ENCODE peak calls at places on chromosome 3, in eight cellular contexts. I, X, T, B, M, J, C and U are unnamed samples.

GRCh38 chr3:51671090-51672082 is at the start of gene TEX264:
- DNase-seq in I (peak), X (peak), T (peak), B (peak), M (peak), J (peak), C (peak), U (peak)

GRCh38 chr3:40827942-40828688 is 303.4 kb downstream of the ZNF621 start:
- DNase-seq in I (peak), X (no peak), T (no peak), B (no peak), M (peak), J (no peak), C (no peak), U (no peak)

GRCh38 chr3:46397111-46397510 is 9.8 kb downstream of the CCR5AS start:
- DNase-seq in I (no peak), X (no peak), T (no peak), B (no peak), M (no peak), J (no peak), C (no peak), U (no peak)

GRCh38 chr3:73674280-73674679 is 49.5 kb upstream of the PDZRN3 start:
- DNase-seq in I (peak), X (peak), T (no peak), B (no peak), M (no peak), J (no peak), C (no peak), U (no peak)

GRCh38 chr3:126540342-126540849 is 16.4 kb downstream of the CHST13 start:
- DNase-seq in I (peak), X (no peak), T (no peak), B (no peak), M (no peak), J (no peak), C (no peak), U (no peak)

GRCh38 chr3:47874438-47874837 is 71.5 kb downstream of the DHX30 start:
- DNase-seq in I (no peak), X (no peak), T (no peak), B (no peak), M (no peak), J (no peak), C (no peak), U (no peak)

GRCh38 chr3:184910664-184911063 is 98.7 kb downstream of the VPS8 start:
- DNase-seq in I (no peak), X (no peak), T (no peak), B (no peak), M (no peak), J (no peak), C (no peak), U (no peak)

GRCh38 chr3:61571516-61572336 is 10.4 kb downstream of the PTPRG start:
- DNase-seq in I (peak), X (no peak), T (peak), B (no peak), M (no peak), J (no peak), C (peak), U (no peak)

GRCh38 chr3:10173095-10173925 is 8.6 kb downstream of the IRAK2 start:
- DNase-seq in I (peak), X (no peak), T (no peak), B (no peak), M (no peak), J (no peak), C (no peak), U (no peak)

GRCh38 chr3:42873216-42873982 is 2.3 kb downstream of the CYP8B1 start:
- DNase-seq in I (no peak), X (no peak), T (no peak), B (no peak), M (no peak), J (no peak), C (no peak), U (no peak)

GRCh38 chr3:139309880-139310279 is 33.9 kb upstream of the MRPS22 start:
- DNase-seq in I (peak), X (no peak), T (no peak), B (no peak), M (no peak), J (no peak), C (no peak), U (no peak)

GRCh38 chr3:146503459-146504202 is 34.3 kb upstream of the PLSCR2 start:
- DNase-seq in I (peak), X (no peak), T (no peak), B (no peak), M (no peak), J (no peak), C (no peak), U (no peak)

GRCh38 chr3:158727499-158728377 is 4.5 kb downstream of the RARRES1 start:
- DNase-seq in I (peak), X (peak), T (no peak), B (peak), M (peak), J (peak), C (no peak), U (peak)

GRCh38 chr3:112407214-112407887 is 74.4 kb downstream of the CD200 start:
- DNase-seq in I (no peak), X (no peak), T (no peak), B (no peak), M (no peak), J (no peak), C (no peak), U (no peak)

GRCh38 chr3:74624301-74624700 is 9.8 kb upstream of the CNTN3 start:
- DNase-seq in I (peak), X (no peak), T (no peak), B (no peak), M (no peak), J (no peak), C (no peak), U (no peak)

GRCh38 chr3:108472011-108472591 is 38.3 kb downstream of the MYH15 start:
- DNase-seq in I (peak), X (no peak), T (no peak), B (no peak), M (no peak), J (no peak), C (no peak), U (no peak)

GRCh38 chr3:9452417-9452816 is 55.0 kb downstream of the SETD5 start:
- DNase-seq in I (no peak), X (no peak), T (no peak), B (no peak), M (no peak), J (no peak), C (no peak), U (no peak)

GRCh38 chr3:177493091-177493490 is 295.8 kb upstream of the TBL1XR1 start:
- DNase-seq in I (no peak), X (no peak), T (no peak), B (no peak), M (no peak), J (no peak), C (no peak), U (no peak)

GRCh38 chr3:141875893-141876380 is 506 bp upstream of the ATP1B3 start:
- DNase-seq in I (peak), X (no peak), T (peak), B (peak), M (peak), J (peak), C (peak), U (peak)
- TF ChIP-seq CTCF in I (no peak), X (no peak), T (no peak), B (no peak), M (no peak), J (no peak), C (no peak), U (no peak)

DNA sequence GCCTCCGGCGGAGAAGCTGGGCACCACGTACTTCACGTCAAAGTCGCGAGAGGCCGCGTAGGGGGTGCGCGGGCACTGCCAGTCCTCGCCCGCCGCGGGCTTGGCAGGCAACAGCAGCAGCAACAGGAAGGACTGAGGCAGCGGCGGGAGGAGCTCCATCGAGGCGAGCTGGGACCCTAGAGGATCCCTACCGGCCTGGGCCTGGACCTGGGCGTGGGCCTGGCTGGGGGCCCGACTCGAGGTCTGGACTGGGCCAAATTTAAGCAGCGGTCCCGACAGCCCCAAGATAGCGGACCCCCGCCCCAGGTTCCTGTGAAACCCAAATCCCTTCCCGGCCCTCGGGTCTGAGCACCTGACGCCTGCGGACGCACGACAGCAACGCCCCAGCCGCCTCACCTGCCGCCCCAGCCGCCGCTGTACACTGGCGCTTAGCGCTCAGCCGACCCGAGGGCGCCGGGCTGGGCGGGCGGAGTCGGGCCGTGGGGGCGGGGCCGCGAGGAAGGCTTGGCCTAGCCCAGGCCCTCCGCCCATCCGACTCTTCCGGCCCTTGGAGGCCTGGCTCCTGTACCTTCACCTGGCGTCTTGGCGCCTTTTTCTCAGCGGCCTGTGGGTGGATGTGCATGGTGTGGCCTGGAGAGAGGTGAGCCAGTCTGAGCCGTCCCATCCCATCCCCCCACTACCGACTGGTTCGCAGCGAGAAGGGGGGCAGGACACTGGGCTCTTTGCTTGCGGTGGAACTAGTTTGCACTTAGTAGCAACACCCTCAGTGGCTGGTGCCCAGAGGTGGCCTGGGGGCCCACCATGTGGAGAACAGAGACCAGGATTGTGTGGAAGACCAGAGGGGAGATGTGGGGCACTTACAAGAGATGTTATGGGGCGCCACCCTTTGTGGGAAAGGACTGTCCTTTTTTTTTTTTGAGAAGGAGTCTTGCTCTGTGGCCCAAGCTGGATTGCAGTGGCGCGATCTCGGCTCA is at the start of gene MST1R:
- DNase-seq in I (no peak), X (peak), T (no peak), B (peak), M (peak), J (peak), C (peak), U (peak)
- H3K27ac ChIP-seq in I (no peak), X (peak), T (peak), B (peak), M (peak), J (peak), C (peak), U (peak)

GRCh38 chr3:27945229-27945628 is 223.1 kb upstream of the EOMES start:
- DNase-seq in I (no peak), X (no peak), T (no peak), B (no peak), M (no peak), J (no peak), C (no peak), U (no peak)

GRCh38 chr3:27939940-27940339 is 217.8 kb upstream of the EOMES start:
- DNase-seq in I (peak), X (no peak), T (no peak), B (no peak), M (no peak), J (no peak), C (no peak), U (no peak)

GRCh38 chr3:27939510-27939909 is 217.4 kb upstream of the EOMES start:
- DNase-seq in I (no peak), X (no peak), T (no peak), B (no peak), M (no peak), J (no peak), C (no peak), U (no peak)

GRCh38 chr3:27943106-27943505 is 221.0 kb upstream of the EOMES start:
- DNase-seq in I (no peak), X (no peak), T (no peak), B (no peak), M (no peak), J (no peak), C (peak), U (peak)
- TF ChIP-seq CTCF in I (peak), X (no peak), T (no peak), B (peak), M (no peak), J (no peak), C (peak), U (no peak)

DNA sequence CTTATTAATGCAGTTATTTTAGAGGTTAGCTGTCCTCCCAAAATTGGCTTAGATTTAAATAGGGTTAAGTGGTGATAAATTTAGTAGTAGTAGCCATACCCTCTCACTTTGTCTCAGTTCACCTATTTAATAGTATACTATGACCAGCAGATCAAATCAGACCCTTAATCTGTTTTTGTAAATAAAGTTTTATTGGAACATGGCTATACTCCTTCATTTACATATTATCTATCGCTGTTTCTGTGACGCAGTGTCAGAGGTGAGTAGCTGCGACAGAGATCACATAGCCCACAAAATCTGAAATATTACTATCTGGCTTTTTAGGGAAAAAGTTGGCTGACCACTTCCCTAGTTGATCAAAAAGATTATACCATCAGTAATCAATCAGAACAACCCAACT is 113.2 kb downstream of the FILIP1L start:
- DNase-seq in I (no peak), X (no peak), T (no peak), B (no peak), M (no peak), J (no peak), C (no peak), U (no peak)
- H3K27ac ChIP-seq in I (no peak), X (peak), T (no peak), B (no peak), M (no peak), J (no peak), C (no peak), U (peak)

GRCh38 chr3:137010137-137010536 is 52.4 kb downstream of the IL20RB start:
- DNase-seq in I (no peak), X (no peak), T (peak), B (no peak), M (no peak), J (no peak), C (no peak), U (no peak)

GRCh38 chr3:137012097-137012501 is 54.3 kb downstream of the IL20RB start:
- DNase-seq in I (peak), X (no peak), T (peak), B (no peak), M (no peak), J (no peak), C (no peak), U (no peak)

GRCh38 chr3:137008976-137009375 is 51.2 kb downstream of the IL20RB start:
- DNase-seq in I (no peak), X (no peak), T (peak), B (no peak), M (no peak), J (no peak), C (no peak), U (no peak)

GRCh38 chr3:137013955-137014688 is 56.3 kb downstream of the IL20RB start:
- DNase-seq in I (peak), X (peak), T (peak), B (peak), M (peak), J (peak), C (peak), U (peak)
- TF ChIP-seq CTCF in I (peak), X (peak), T (peak), B (peak), M (peak), J (peak), C (peak), U (peak)